ENCODE peak calls at places on chromosomes 12 and 14, in ten cellular contexts. K is tibial artery, U is lower lobe of right lung, H is pancreas, I is cardiac muscle cell, A is HepG2, E is psoas muscle, O is upper lobe of left lung, C is K562, N is adrenal gland. J is an unnamed sample.
A peak's percentile ranks its signal among the peaks of the same experiment; 100 is the strongest.

GRCh38 chr12:119446459-119446858 is 111.9 kb downstream of the CCDC60 start:
- DNase-seq in C (no peak), K (no peak), N (no peak), A (no peak), E (no peak), U (no peak), O (no peak), H (no peak), I (peak; percentile 11), J (no peak)

GRCh38 chr12:132998742-132999141 is 12.6 kb downstream of the ZNF26 start:
- DNase-seq in K (no peak), H (no peak), N (no peak), U (no peak), O (no peak), A (no peak), E (no peak), C (no peak), I (no peak), J (no peak)

GRCh38 chr12:116320839-116321238 is 43.3 kb upstream of the MED13L start:
- DNase-seq in H (no peak), O (no peak), E (no peak), N (no peak), I (no peak), K (no peak), C (no peak), U (no peak), A (no peak), J (no peak)

GRCh38 chr12:29430699-29431044 is 49.7 kb upstream of the ERGIC2 start:
- DNase-seq in H (peak; percentile 45), N (no peak), O (no peak), C (no peak), E (no peak), A (no peak), I (no peak), K (no peak), U (no peak), J (no peak)

GRCh38 chr12:15599266-15600037 is 189.7 kb downstream of the EPS8 start:
- DNase-seq in E (no peak), I (peak; percentile 97), N (no peak), K (no peak), U (no peak), A (no peak), C (no peak), H (no peak), O (no peak), J (no peak)

GRCh38 chr12:67772276-67773169 is 124.0 kb downstream of the DYRK2 start:
- DNase-seq in N (no peak), U (no peak), A (no peak), O (no peak), I (peak; percentile 71), H (no peak), C (no peak), E (no peak), K (no peak), J (no peak)

GRCh38 chr12:8449293-8449944 is 6.3 kb upstream of the CLEC6A start:
- DNase-seq in O (peak; percentile 13), C (no peak), E (no peak), I (no peak), H (no peak), U (no peak), K (no peak), A (no peak), N (no peak), J (peak; percentile 18)

GRCh38 chr12:64820593-64820992 is 3.9 kb upstream of the TBC1D30 start:
- DNase-seq in E (no peak), O (no peak), K (no peak), N (no peak), C (no peak), I (no peak), A (no peak), H (no peak), U (no peak), J (no peak)

GRCh38 chr14:102574840-102575478 is 17.5 kb upstream of the RCOR1 start:
- DNase-seq in E (no peak), C (peak; percentile 52), I (no peak), O (no peak), A (peak; percentile 82), H (no peak), N (no peak), K (no peak), U (no peak), J (no peak)

GRCh38 chr12:132603240-132604107 is 6.9 kb downstream of the LRCOL1 start:
- DNase-seq in H (no peak), C (no peak), K (no peak), A (no peak), N (no peak), U (peak; percentile 45), I (no peak), E (no peak), O (peak; percentile 85), J (no peak)

GRCh38 chr14:70013269-70013873 is 134.2 kb downstream of the SMOC1 start:
- DNase-seq in A (peak; percentile 41), E (no peak), K (no peak), O (no peak), N (peak; percentile 43), U (no peak), C (peak; percentile 45), H (peak; percentile 18), I (peak; percentile 25), J (no peak)

GRCh38 chr12:66776974-66777373 is 98.1 kb upstream of the GRIP1 start:
- DNase-seq in K (no peak), U (no peak), C (no peak), O (no peak), N (no peak), E (no peak), H (no peak), I (no peak), A (no peak), J (peak; percentile 20)

GRCh38 chr14:64658201-64658600 is 46.0 kb upstream of the PLEKHG3 start:
- DNase-seq in E (no peak), K (no peak), U (no peak), C (no peak), I (no peak), N (no peak), H (no peak), O (peak; percentile 79), A (no peak), J (no peak)

GRCh38 chr12:1619599-1619998 is 9.4 kb upstream of the WNT5B start:
- DNase-seq in K (peak; percentile 75), H (no peak), I (peak; percentile 33), A (no peak), E (peak; percentile 45), O (no peak), C (no peak), N (no peak), U (peak; percentile 80), J (no peak)

GRCh38 chr14:76985540-76986260 is 42.8 kb downstream of the IRF2BPL start:
- DNase-seq in U (no peak), A (no peak), C (no peak), N (no peak), I (no peak), K (no peak), H (no peak), O (no peak), E (no peak), J (no peak)

GRCh38 chr14:95192306-95192705 is 35.0 kb upstream of the DICER1 start:
- DNase-seq in I (no peak), K (no peak), U (no peak), C (no peak), E (no peak), A (no peak), O (no peak), H (no peak), N (no peak), J (no peak)

GRCh38 chr14:37698840-37699777 is 103.7 kb downstream of the TTC6 start:
- DNase-seq in O (no peak), E (no peak), K (no peak), I (no peak), H (no peak), N (no peak), U (no peak), A (peak; percentile 76), C (no peak), J (no peak)

GRCh38 chr14:37695836-37696235 is 100.4 kb downstream of the TTC6 start:
- DNase-seq in U (no peak), I (no peak), O (no peak), E (no peak), H (no peak), K (no peak), A (no peak), C (no peak), N (no peak), J (no peak)

GRCh38 chr14:37697489-37698121 is 102.2 kb downstream of the TTC6 start:
- DNase-seq in U (no peak), N (no peak), H (no peak), O (no peak), I (peak; percentile 49), E (no peak), A (peak; percentile 96), K (no peak), C (no peak), J (no peak)
- H3K27ac ChIP-seq in U (no peak overlapping the region), N (no peak overlapping the region), H (no peak overlapping the region), O (no peak overlapping the region), I (no peak overlapping the region), E (no peak overlapping the region), A (peak overlapping the region; percentile 46), K (no peak overlapping the region), C (no peak overlapping the region), J (no peak overlapping the region)

GRCh38 chr12:76586764-76587395 is 27.3 kb upstream of the OSBPL8 start:
- DNase-seq in U (no peak), C (peak; percentile 70), K (no peak), A (peak; percentile 28), I (peak; percentile 72), E (no peak), O (no peak), N (peak; percentile 28), H (no peak), J (peak; percentile 37)
- TF ChIP-seq CTCF in U (peak; percentile 74), C (peak; percentile 58), K (peak; percentile 62), A (peak; percentile 59), I (peak; percentile 68), E (peak; percentile 69), O (peak; percentile 45), N (peak; percentile 78), H (peak; percentile 65), J (peak; percentile 93)

DNA sequence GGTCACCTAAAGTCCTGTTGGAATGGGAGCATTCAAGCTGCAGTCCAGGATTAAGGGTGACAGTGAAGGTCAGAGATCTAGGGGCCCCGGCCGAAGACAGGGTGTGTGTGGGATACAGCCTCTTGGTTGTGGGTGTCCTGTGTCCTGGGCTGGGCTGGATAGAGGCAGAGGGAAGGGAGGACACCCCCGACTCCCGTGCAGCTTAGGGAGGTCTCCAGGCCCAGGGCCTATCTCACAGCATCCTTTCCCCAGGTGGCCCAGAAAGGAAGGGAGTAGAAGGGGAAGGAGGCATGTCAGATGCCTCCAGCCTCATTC is 10.2 kb upstream of the CALCOCO1 start:
- DNase-seq in E (no peak), O (no peak), A (no peak), N (no peak), U (no peak), K (no peak), I (no peak), C (no peak), H (no peak), J (no peak)
- H3K27me3 ChIP-seq in E (no peaks in the 10 kb centered on the region), O (no peaks in the 10 kb centered on the region), A (peaks cover 72% of the 10 kb centered on the region), N (peaks cover 40% of the 10 kb centered on the region), U (peaks cover 56% of the 10 kb centered on the region), K (peaks cover 27% of the 10 kb centered on the region), I (peaks cover 98% of the 10 kb centered on the region), C (peaks cover 65% of the 10 kb centered on the region), H (no peaks in the 10 kb centered on the region), J (peaks cover 14% of the 10 kb centered on the region)

DNA sequence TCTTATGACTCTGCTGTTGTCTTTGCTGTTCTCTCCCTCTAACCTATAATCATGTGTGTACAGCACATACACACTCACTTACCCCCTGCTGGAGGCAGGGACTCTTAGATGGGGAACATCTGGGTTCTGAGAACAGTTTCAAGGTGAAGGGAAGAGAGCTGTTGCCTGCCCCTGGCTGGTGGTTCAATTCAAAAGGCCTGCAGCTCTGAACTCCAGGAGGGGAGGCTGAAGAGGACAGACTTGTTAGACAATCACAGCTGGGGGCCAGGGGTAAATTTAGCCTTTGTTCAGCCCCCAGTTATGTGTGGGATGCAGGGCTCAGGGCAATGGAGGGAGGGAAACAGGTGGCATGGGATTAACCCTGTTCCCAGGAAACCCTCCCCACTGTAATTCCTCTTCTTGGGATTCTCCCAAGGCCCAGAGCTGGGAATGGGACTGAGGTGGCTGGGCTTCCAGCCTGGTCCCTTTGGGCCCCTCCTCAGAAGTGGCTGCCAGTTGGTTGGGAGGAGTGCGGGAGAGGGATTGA is 1.9 kb downstream of the MYL6B start:
- DNase-seq in K (no peak), H (no peak), I (no peak), A (no peak), C (peak; percentile 61), N (no peak), O (no peak), U (peak; percentile 14), E (no peak), J (no peak)
- H3K27ac ChIP-seq in K (no peak overlapping the region), H (no peak overlapping the region), I (no peak overlapping the region), A (no peak overlapping the region), C (peak overlapping the region; percentile 42), N (no peak overlapping the region), O (no peak overlapping the region), U (no peak overlapping the region), E (peak overlapping the region; percentile 90), J (no peak overlapping the region)

J was measured in CD8-positive, alpha-beta T cell.